ENCODE peak calls at places on chromosomes 12 and 14, in seven cellular contexts. D, W, B, F, C, T and O are unnamed samples. For H3K36me3 and H3K27me3, the result is how much of the 10 kb centered on the place peaks cover.

GRCh38 chr12:55675671-55676070 is 32.0 kb downstream of the ITGA7 start:
- DNase-seq in B (no peak), C (no peak), D (no peak), T (no peak), F (no peak), W (no peak), O (no peak)

GRCh38 chr12:124716208-124717141 is 147.2 kb downstream of the SCARB1 start:
- DNase-seq in C (no peak), B (peak), F (no peak), W (no peak), D (no peak), T (no peak), O (no peak)

GRCh38 chr12:77120156-77120555 is 54.8 kb upstream of the E2F7 start:
- DNase-seq in D (no peak), T (no peak), F (peak), C (no peak), W (no peak), B (no peak), O (no peak)

GRCh38 chr12:7092229-7092985 is at the start of gene C1R:
- DNase-seq in W (peak), T (peak), B (peak), D (peak), C (peak), F (peak), O (peak)

GRCh38 chr14:22070119-22070982 is 396.7 kb upstream of the OR4E1 start:
- DNase-seq in F (no peak), T (no peak), B (no peak), W (no peak), D (peak), C (peak), O (peak)

GRCh38 chr12:3892631-3893030 is 19.4 kb upstream of the PARP11 start:
- DNase-seq in T (no peak), B (no peak), F (no peak), W (no peak), D (no peak), C (no peak), O (no peak)

GRCh38 chr12:77947326-77947725 is 116.6 kb downstream of the NAV3 start:
- DNase-seq in D (no peak), B (no peak), T (no peak), C (no peak), W (no peak), F (peak), O (no peak)

GRCh38 chr14:64422753-64423152 is 34.6 kb downstream of the MTHFD1 start:
- DNase-seq in B (no peak), T (no peak), C (no peak), F (peak), W (no peak), D (no peak), O (no peak)

GRCh38 chr12:102444093-102444492 is 36.3 kb downstream of the IGF1 start:
- DNase-seq in B (no peak), T (no peak), D (no peak), F (no peak), W (no peak), C (no peak), O (no peak)

GRCh38 chr14:54253195-54253947 is 143.4 kb upstream of the CDKN3 start:
- DNase-seq in C (peak), W (no peak), F (peak), T (peak), D (no peak), B (no peak), O (no peak)

GRCh38 chr12:88553941-88554658 is 26.2 kb downstream of the KITLG start:
- DNase-seq in T (peak), W (no peak), D (peak), F (peak), B (no peak), C (no peak), O (no peak)

GRCh38 chr12:81617915-81618314 is 141.2 kb downstream of the PPFIA2 start:
- DNase-seq in F (no peak), C (no peak), D (peak), B (no peak), T (no peak), W (no peak), O (no peak)

GRCh38 chr12:75578546-75578945 is 67.1 kb upstream of the KRR1 start:
- DNase-seq in D (no peak), W (no peak), T (peak), F (no peak), B (no peak), C (no peak), O (no peak)

GRCh38 chr14:93246534-93246933 is 39.5 kb downstream of the UBR7 start:
- DNase-seq in T (no peak), D (no peak), F (no peak), C (no peak), W (no peak), B (no peak), O (no peak)

GRCh38 chr14:91233936-91234790 is 10.3 kb downstream of the GPR68 start:
- DNase-seq in T (no peak), D (no peak), F (no peak), W (no peak), C (no peak), B (no peak), O (no peak)

GRCh38 chr14:76208340-76208739 is 56.6 kb downstream of the GPATCH2L start:
- DNase-seq in F (no peak), T (no peak), C (peak), B (no peak), D (no peak), W (peak), O (no peak)

GRCh38 chr12:49626836-49627235 is 3.5 kb downstream of the PRPF40B start:
- DNase-seq in F (no peak), B (no peak), D (no peak), W (no peak), T (no peak), C (peak), O (no peak)

GRCh38 chr14:102863381-102863780 is 59.1 kb upstream of the AMN start:
- DNase-seq in F (no peak), C (no peak), B (no peak), T (no peak), D (peak), W (no peak), O (no peak)

GRCh38 chr14:93023802-93024434 is 91.8 kb downstream of the ITPK1 start:
- DNase-seq in T (no peak), C (no peak), F (no peak), D (no peak), B (no peak), W (no peak), O (no peak)

GRCh38 chr14:88463318-88463717 is 77.9 kb downstream of the SPATA7 start:
- DNase-seq in F (no peak), B (no peak), C (peak), T (peak), D (peak), W (no peak), O (peak)

GRCh38 chr14:68468437-68469207 is 324.2 kb downstream of the ZFP36L1 start:
- DNase-seq in T (no peak), W (no peak), D (no peak), F (peak), C (no peak), B (no peak), O (no peak)

GRCh38 chr12:82609234-82609914 is 77.3 kb upstream of the TMTC2 start:
- DNase-seq in T (no peak), C (no peak), F (no peak), B (no peak), W (no peak), D (no peak), O (no peak)

GRCh38 chr14:64611358-64612020 is 61.7 kb downstream of the PPP1R36 start:
- DNase-seq in F (no peak), D (no peak), W (no peak), C (no peak), T (no peak), B (no peak), O (no peak)

GRCh38 chr12:30885321-30885720 is 41.2 kb upstream of the TSPAN11 start:
- DNase-seq in W (no peak), T (no peak), D (no peak), C (no peak), F (no peak), B (no peak), O (no peak)

GRCh38 chr14:103247169-103247606 is 86.8 kb upstream of the EIF5 start:
- DNase-seq in W (no peak), B (no peak), T (no peak), D (no peak), C (peak), F (no peak), O (no peak)

GRCh38 chr12:5438671-5439200 is 6.8 kb downstream of the NTF3 start:
- DNase-seq in C (peak), B (no peak), F (peak), W (no peak), T (no peak), D (no peak), O (no peak)

GRCh38 chr14:59123975-59124374 is 64.5 kb upstream of the DAAM1 start:
- DNase-seq in T (no peak), F (no peak), C (peak), B (no peak), D (peak), W (no peak), O (no peak)

GRCh38 chr14:51224551-51224950 is 15.5 kb upstream of the TMX1 start:
- DNase-seq in F (peak), C (no peak), B (no peak), D (no peak), T (no peak), W (no peak), O (no peak)

GRCh38 chr14:59583755-59584154 is 7.1 kb upstream of the CCDC175 start:
- DNase-seq in D (peak), W (no peak), C (peak), T (no peak), F (peak), B (no peak), O (peak)

GRCh38 chr12:104419717-104420116 is 37.0 kb upstream of the CHST11 start:
- DNase-seq in F (no peak), W (no peak), B (no peak), T (no peak), D (no peak), C (no peak), O (no peak)

GRCh38 chr14:75794615-75795038 is 133.6 kb downstream of the TTLL5 start:
- DNase-seq in D (peak), C (peak), T (peak), F (peak), W (no peak), B (no peak), O (peak)

GRCh38 chr12:20800160-20800559 is 10.3 kb upstream of the SLCO1B3 start:
- DNase-seq in D (no peak), F (no peak), W (no peak), C (no peak), T (no peak), B (no peak), O (no peak)

GRCh38 chr14:97978336-97978735 is 1181.2 kb downstream of the VRK1 start:
- DNase-seq in F (peak), W (peak), T (no peak), B (peak), D (peak), C (peak), O (peak)

GRCh38 chr12:122421815-122422737 is at the start of gene CLIP1:
- DNase-seq in D (peak), C (peak), B (peak), W (no peak), T (peak), F (peak), O (peak)

GRCh38 chr14:102500190-102500661 is 9.3 kb downstream of the ANKRD9 start:
- DNase-seq in C (no peak), F (peak), D (no peak), T (no peak), B (peak), W (no peak), O (no peak)

GRCh38 chr14:103693514-103693913 is 21.7 kb downstream of the XRCC3 start:
- DNase-seq in T (no peak), W (no peak), C (no peak), F (no peak), D (no peak), B (peak), O (peak)

DNA sequence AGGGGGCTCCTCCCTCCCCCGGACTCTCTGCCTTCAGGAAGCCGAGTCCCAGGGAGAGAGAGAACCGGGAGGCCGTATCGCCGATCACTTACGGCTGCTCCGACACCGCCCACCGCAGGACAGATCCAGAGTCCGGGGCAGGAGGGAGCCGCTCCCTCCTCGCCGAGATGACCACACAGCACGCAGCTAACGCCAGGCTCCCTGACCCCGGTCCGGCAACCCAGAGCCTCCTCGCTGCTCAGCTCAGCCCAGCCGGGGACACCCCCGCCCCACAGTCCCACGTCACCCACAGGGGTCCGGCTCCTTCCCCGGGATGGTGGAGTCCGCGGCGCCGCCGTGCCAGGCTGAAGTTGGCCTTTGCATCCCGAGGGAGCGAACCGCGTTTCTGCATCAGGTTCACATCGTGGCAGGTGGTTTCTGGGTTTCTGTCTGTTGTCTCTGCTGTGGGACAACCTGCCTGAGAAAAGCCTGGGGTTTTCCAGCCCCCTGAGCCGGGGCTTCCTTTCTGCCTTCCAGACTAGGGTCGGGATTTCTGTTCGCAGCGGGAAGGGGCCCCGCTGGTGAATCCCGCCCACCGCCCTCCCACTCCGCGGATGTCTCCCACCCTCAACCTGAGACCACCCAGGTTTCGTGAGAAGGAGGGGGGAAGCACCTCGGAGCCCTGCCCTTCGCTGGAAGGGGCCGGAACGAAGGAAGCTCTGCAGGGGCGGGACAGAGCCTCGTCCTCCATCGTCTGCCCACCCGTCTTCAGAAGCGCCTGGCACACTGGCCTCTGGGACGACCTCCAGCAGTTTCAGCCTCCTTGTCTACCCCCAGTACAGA is 61.2 kb downstream of the NOC4L start:
- DNase-seq in D (peak), C (no peak), W (no peak), B (no peak), F (no peak), T (no peak), O (peak)
- H3K4me3 ChIP-seq in D (no peak), C (no peak), W (no peak), B (no peak), F (no peak), T (no peak), O (no peak)

DNA sequence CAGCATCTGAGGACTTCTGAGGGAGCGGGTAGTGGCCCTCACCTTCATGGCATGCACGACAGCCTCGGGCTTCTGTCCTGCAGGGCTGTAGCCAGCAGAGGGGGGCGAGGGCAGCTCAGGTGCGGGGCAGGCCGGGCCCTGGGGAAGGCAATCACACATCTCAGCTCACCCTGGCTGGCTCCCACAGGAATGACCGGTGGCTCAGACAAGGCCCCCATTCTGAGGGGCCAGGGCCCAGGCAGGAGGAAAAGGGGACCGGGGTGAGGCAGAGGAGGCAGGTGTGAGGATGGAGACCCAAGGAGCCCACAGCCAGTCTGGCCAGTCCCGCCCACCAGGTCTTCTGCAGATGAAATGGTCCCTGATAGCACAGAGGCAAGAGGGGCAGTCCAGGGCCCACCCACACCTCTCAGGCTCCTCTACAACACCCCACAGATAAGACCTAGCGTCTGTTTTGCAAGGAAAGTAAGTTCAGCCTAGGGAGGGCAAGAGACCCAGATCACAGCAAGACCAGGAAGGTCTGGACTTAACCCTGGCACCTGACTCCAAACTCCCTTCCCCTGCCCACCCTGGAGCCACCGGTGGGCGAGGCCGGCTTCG is 35.9 kb downstream of the CCNK start:
- DNase-seq in F (no peak), T (no peak), W (no peak), B (no peak), C (no peak), D (no peak), O (peak)
- H3K36me3 ChIP-seq in F (under half), T (half or more), W (half or more), B (under half), C (under half), D (under half), O (under half)

GRCh38 chr12:110554184-110554583 is 28.9 kb downstream of the PPTC7 start:
- DNase-seq in W (no peak), C (no peak), B (no peak), D (no peak), T (no peak), F (no peak), O (no peak)

GRCh38 chr12:110555509-110556406 is 27.4 kb downstream of the PPTC7 start:
- DNase-seq in F (peak), D (no peak), C (no peak), B (no peak), W (no peak), T (no peak), O (no peak)

GRCh38 chr12:110557300-110557699 is 25.8 kb downstream of the PPTC7 start:
- DNase-seq in B (no peak), T (no peak), C (no peak), F (no peak), W (no peak), D (no peak), O (no peak)

GRCh38 chr12:110560048-110560447 is 23.1 kb downstream of the PPTC7 start:
- DNase-seq in T (no peak), C (no peak), D (no peak), W (no peak), B (no peak), F (no peak), O (no peak)

DNA sequence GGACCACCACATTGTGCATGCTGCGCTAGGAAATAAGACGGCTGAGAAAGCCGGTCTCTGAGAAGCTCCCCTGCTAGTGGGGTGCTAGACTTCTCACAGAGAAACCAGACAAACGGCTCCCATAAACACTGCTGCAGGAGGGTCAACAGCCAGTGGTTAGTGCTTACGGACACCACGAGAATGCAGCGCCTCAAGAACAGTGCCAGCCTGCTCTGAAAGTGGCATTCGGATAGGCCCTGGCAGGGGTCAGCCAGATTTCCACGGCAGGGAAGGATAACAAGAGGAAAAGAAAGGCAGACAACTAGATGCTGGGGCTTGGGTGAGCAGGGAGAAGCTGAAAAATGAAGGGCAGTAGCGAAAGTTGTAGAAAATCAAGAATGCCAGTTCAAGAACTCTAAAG is 26.4 kb downstream of the PPTC7 start:
- DNase-seq in C (no peak), D (no peak), F (no peak), T (no peak), W (no peak), B (no peak), O (no peak)
- H3K27me3 ChIP-seq in C (under half), D (under half), F (under half), T (under half), W (under half), B (under half), O (under half)

GRCh38 chr12:92945659-92946220 is 16.6 kb upstream of the EEA1 start:
- DNase-seq in F (no peak), W (no peak), B (no peak), C (no peak), D (no peak), T (peak), O (no peak)

GRCh38 chr12:92950011-92950410 is 20.9 kb upstream of the EEA1 start:
- DNase-seq in D (no peak), B (no peak), T (no peak), W (no peak), F (no peak), C (no peak), O (no peak)

GRCh38 chr12:92951006-92951405 is 21.9 kb upstream of the EEA1 start:
- DNase-seq in F (no peak), C (no peak), W (no peak), T (no peak), B (no peak), D (no peak), O (no peak)

GRCh38 chr12:92949466-92949865 is 20.4 kb upstream of the EEA1 start:
- DNase-seq in F (no peak), T (no peak), W (no peak), C (no peak), B (no peak), D (no peak), O (no peak)

DNA sequence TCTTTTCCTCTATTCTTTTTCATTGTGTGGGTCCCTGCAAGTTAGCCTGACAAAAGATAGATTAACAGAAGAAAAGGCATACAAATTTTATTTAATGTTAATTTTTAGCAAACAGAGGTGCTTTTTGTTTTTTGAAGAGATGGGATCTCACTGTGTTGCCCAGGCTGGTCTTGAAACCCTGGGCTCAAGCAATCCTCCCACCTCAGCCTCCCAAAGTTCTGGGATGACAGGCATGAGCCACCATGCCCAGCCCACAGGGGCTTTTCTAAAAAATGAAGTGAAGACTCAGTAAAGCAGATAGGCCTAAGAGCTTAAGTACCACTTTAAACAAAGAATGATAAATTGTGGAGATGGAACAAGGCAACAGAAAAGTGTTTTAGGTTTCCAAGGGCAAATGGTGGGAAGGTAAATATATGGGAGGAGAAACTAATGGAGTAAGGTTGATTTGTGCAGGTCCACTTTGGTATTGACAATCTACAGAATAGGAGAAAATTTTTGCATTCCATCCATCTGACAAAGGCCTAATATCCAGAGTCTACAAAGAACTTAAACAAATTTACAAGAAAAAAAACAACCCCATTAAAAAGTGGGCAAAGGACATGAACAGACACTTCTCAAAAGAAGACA is 18.6 kb upstream of the EEA1 start:
- DNase-seq in C (no peak), B (no peak), W (no peak), T (peak), D (no peak), F (no peak), O (no peak)
- H3K4me3 ChIP-seq in C (no peak), B (no peak), W (no peak), T (no peak), D (no peak), F (no peak), O (no peak)

GRCh38 chr12:132774646-132775275 is 13.1 kb upstream of the ANKLE2 start:
- DNase-seq in D (no peak), T (no peak), C (no peak), F (no peak), B (no peak), W (no peak), O (no peak)

GRCh38 chr12:132772551-132772950 is 10.9 kb upstream of the ANKLE2 start:
- DNase-seq in W (no peak), F (no peak), D (no peak), T (no peak), C (no peak), B (no peak), O (no peak)

GRCh38 chr12:132773077-132774020 is 11.7 kb upstream of the ANKLE2 start:
- DNase-seq in B (no peak), W (no peak), D (no peak), T (no peak), C (no peak), F (no peak), O (no peak)

GRCh38 chr12:132775502-132776233 is 14.0 kb upstream of the ANKLE2 start:
- DNase-seq in D (no peak), C (no peak), B (no peak), T (no peak), F (no peak), W (no peak), O (no peak)

GRCh38 chr12:132774159-132774558 is 12.5 kb upstream of the ANKLE2 start:
- DNase-seq in F (no peak), D (no peak), W (no peak), B (no peak), T (no peak), C (no peak), O (no peak)
- H3K36me3 ChIP-seq in F (half or more), D (half or more), W (half or more), B (half or more), T (half or more), C (under half), O (under half)